ENCODE peak calls at places on chromosomes 2 and 18, in five cellular contexts. H is endodermal cell, J is myocyte, W is progenitor cell of endocrine pancreas, L is T-helper 1 cell. V is an unnamed sample.

GRCh38 chr2:230706053-230706498 is 6.6 kb upstream of the CAB39 start:
- DNase-seq in H (peak; percentile 25), L (no peak), W (no peak), J (no peak), V (no peak)

GRCh38 chr2:109528811-109529501 is 84.8 kb downstream of the SEPTIN10 start:
- DNase-seq in J (no peak), W (no peak), H (peak; percentile 28), L (no peak), V (no peak)

GRCh38 chr2:206533977-206534376 is 90.6 kb downstream of the ADAM23 start:
- DNase-seq in H (no peak), W (no peak), J (peak; percentile 48), L (no peak), V (no peak)

GRCh38 chr2:209872675-209873074 is 101.0 kb downstream of the UNC80 start:
- DNase-seq in L (no peak), H (peak; percentile 86), W (no peak), J (peak; percentile 53), V (no peak)

GRCh38 chr18:5420909-5421308 is 122.9 kb downstream of the EPB41L3 start:
- DNase-seq in H (no peak), L (no peak), J (no peak), W (no peak), V (no peak)

GRCh38 chr18:45828917-45829811 is 3.7 kb downstream of the SIGLEC15 start:
- DNase-seq in H (peak; percentile 84), L (no peak), W (no peak), J (no peak), V (no peak)

GRCh38 chr2:114661926-114662670 is 219.7 kb downstream of the DPP10 start:
- DNase-seq in L (no peak), W (peak; percentile 14), J (no peak), H (peak; percentile 78), V (no peak)

GRCh38 chr2:79723830-79724229 is 211.0 kb downstream of the CTNNA2 start:
- DNase-seq in L (no peak), J (peak; percentile 71), W (no peak), H (no peak), V (no peak)

GRCh38 chr2:33598472-33599174 is 476 bp downstream of the FAM98A start:
- DNase-seq in J (peak; percentile 69), L (peak; percentile 12), H (peak; percentile 76), W (no peak), V (no peak)

GRCh38 chr2:105798595-105798994 is 53.9 kb downstream of the NCK2 start:
- DNase-seq in J (no peak), W (no peak), L (peak; percentile 59), H (no peak), V (no peak)

GRCh38 chr2:230774348-230774951 is 61.8 kb downstream of the CAB39 start:
- DNase-seq in L (no peak), H (no peak), J (peak; percentile 75), W (no peak), V (no peak)

GRCh38 chr2:26583381-26583911 is 57.7 kb downstream of the CIB4 start:
- DNase-seq in W (no peak), H (peak; percentile 22), L (no peak), J (no peak), V (no peak)

GRCh38 chr2:191565647-191566198 is 112.2 kb upstream of the NABP1 start:
- DNase-seq in H (no peak), L (no peak), J (no peak), W (no peak), V (no peak)

GRCh38 chr2:44526352-44526751 is 164.6 kb downstream of the CAMKMT start:
- DNase-seq in W (no peak), H (no peak), L (no peak), J (no peak), V (no peak)

GRCh38 chr2:234306426-234307173 is 190.3 kb downstream of the ARL4C start:
- DNase-seq in L (no peak), W (no peak), H (no peak), J (no peak), V (no peak)

GRCh38 chr2:8064608-8065007 is 617.2 kb upstream of the ID2 start:
- DNase-seq in W (no peak), J (no peak), H (no peak), L (no peak), V (no peak)

GRCh38 chr18:63936156-63936931 is 12.8 kb upstream of the HMSD start:
- DNase-seq in J (peak; percentile 77), L (peak; percentile 46), H (peak; percentile 97), W (peak; percentile 68), V (peak; percentile 20)

GRCh38 chr2:180980943-180981898 is 816 bp downstream of the UBE2E3 start:
- DNase-seq in L (peak; percentile 15), J (peak; percentile 49), W (no peak), H (peak; percentile 57), V (no peak)

GRCh38 chr2:16678964-16679363 is 13.3 kb upstream of the CYRIA start:
- DNase-seq in H (peak; percentile 74), L (no peak), J (peak; percentile 31), W (no peak), V (no peak)

GRCh38 chr2:54657664-54658083 is 65.8 kb upstream of the EML6 start:
- DNase-seq in H (peak; percentile 86), J (no peak), W (peak; percentile 31), L (peak; percentile 16), V (no peak)

GRCh38 chr2:217551229-217551909 is 451.4 kb downstream of the TNS1 start:
- DNase-seq in H (peak; percentile 68), W (no peak), L (no peak), J (peak; percentile 87), V (no peak)

GRCh38 chr2:113851640-113852039 is 38.2 kb upstream of the ACTR3 start:
- DNase-seq in L (no peak), W (no peak), H (no peak), J (no peak), V (no peak)